ENCODE peak calls at places on chromosomes 5 and 9, in five cellular contexts. One of them, this sample, is unnamed.

GRCh38 chr5:40834391-40834848 is 602 bp downstream of the RPL37 start:
- DNase-seq in cardiac muscle cell: peak
- DNase-seq in H4: peak
- DNase-seq in T-helper 9 cell: peak
- DNase-seq in activated CD8-positive, alpha-beta T cell treated with anti-CD3 and anti-CD28 coated beads, Interleukin-2, amount 10 ng/mL, durations not matched to agents 7 days and 5 days: peak
- DNase-seq in this sample: peak

GRCh38 chr5:52808316-52808901 is 20.7 kb downstream of the ITGA1 start:
- DNase-seq in H4: no peak
- DNase-seq in cardiac muscle cell: no peak
- DNase-seq in activated CD8-positive, alpha-beta T cell treated with anti-CD3 and anti-CD28 coated beads, Interleukin-2, amount 10 ng/mL, durations not matched to agents 7 days and 5 days: no peak
- DNase-seq in T-helper 9 cell: no peak
- DNase-seq in this sample: no peak

GRCh38 chr5:67985686-67986387 is 229.7 kb upstream of the PIK3R1 start:
- DNase-seq in cardiac muscle cell: peak
- DNase-seq in activated CD8-positive, alpha-beta T cell treated with anti-CD3 and anti-CD28 coated beads, Interleukin-2, amount 10 ng/mL, durations not matched to agents 7 days and 5 days: no peak
- DNase-seq in T-helper 9 cell: no peak
- DNase-seq in H4: no peak
- DNase-seq in this sample: no peak

GRCh38 chr5:96963267-96963666 is 27.4 kb downstream of the LNPEP start:
- DNase-seq in T-helper 9 cell: no peak
- DNase-seq in activated CD8-positive, alpha-beta T cell treated with anti-CD3 and anti-CD28 coated beads, Interleukin-2, amount 10 ng/mL, durations not matched to agents 7 days and 5 days: peak
- DNase-seq in H4: peak
- DNase-seq in cardiac muscle cell: peak
- DNase-seq in this sample: no peak

GRCh38 chr5:42985129-42986037 is 54.7 kb downstream of the ANXA2R start:
- DNase-seq in H4: no peak
- DNase-seq in T-helper 9 cell: no peak
- DNase-seq in activated CD8-positive, alpha-beta T cell treated with anti-CD3 and anti-CD28 coated beads, Interleukin-2, amount 10 ng/mL, durations not matched to agents 7 days and 5 days: no peak
- DNase-seq in cardiac muscle cell: no peak
- DNase-seq in this sample: no peak

GRCh38 chr5:99034336-99034735 is 105.5 kb upstream of the CHD1 start:
- DNase-seq in activated CD8-positive, alpha-beta T cell treated with anti-CD3 and anti-CD28 coated beads, Interleukin-2, amount 10 ng/mL, durations not matched to agents 7 days and 5 days: no peak
- DNase-seq in T-helper 9 cell: no peak
- DNase-seq in cardiac muscle cell: no peak
- DNase-seq in H4: no peak
- DNase-seq in this sample: no peak

GRCh38 chr5:81544351-81545001 is 150.5 kb upstream of the ACOT12 start:
- DNase-seq in cardiac muscle cell: peak
- DNase-seq in activated CD8-positive, alpha-beta T cell treated with anti-CD3 and anti-CD28 coated beads, Interleukin-2, amount 10 ng/mL, durations not matched to agents 7 days and 5 days: no peak
- DNase-seq in T-helper 9 cell: no peak
- DNase-seq in H4: no peak
- DNase-seq in this sample: no peak

GRCh38 chr5:31270396-31270795 is 76.9 kb downstream of the CDH6 start:
- DNase-seq in cardiac muscle cell: peak
- DNase-seq in H4: no peak
- DNase-seq in T-helper 9 cell: no peak
- DNase-seq in activated CD8-positive, alpha-beta T cell treated with anti-CD3 and anti-CD28 coated beads, Interleukin-2, amount 10 ng/mL, durations not matched to agents 7 days and 5 days: no peak
- DNase-seq in this sample: no peak

GRCh38 chr5:71865202-71865601 is 146.1 kb downstream of the CARTPT start:
- DNase-seq in T-helper 9 cell: no peak
- DNase-seq in cardiac muscle cell: peak
- DNase-seq in activated CD8-positive, alpha-beta T cell treated with anti-CD3 and anti-CD28 coated beads, Interleukin-2, amount 10 ng/mL, durations not matched to agents 7 days and 5 days: no peak
- DNase-seq in H4: peak
- DNase-seq in this sample: no peak

GRCh38 chr9:90659626-90660364 is 17.2 kb upstream of the DIRAS2 start:
- DNase-seq in cardiac muscle cell: no peak
- DNase-seq in activated CD8-positive, alpha-beta T cell treated with anti-CD3 and anti-CD28 coated beads, Interleukin-2, amount 10 ng/mL, durations not matched to agents 7 days and 5 days: no peak
- DNase-seq in T-helper 9 cell: no peak
- DNase-seq in H4: peak
- DNase-seq in this sample: no peak

GRCh38 chr5:14417232-14417730 is 164.3 kb upstream of the OTULINL start:
- DNase-seq in activated CD8-positive, alpha-beta T cell treated with anti-CD3 and anti-CD28 coated beads, Interleukin-2, amount 10 ng/mL, durations not matched to agents 7 days and 5 days: no peak
- DNase-seq in H4: no peak
- DNase-seq in T-helper 9 cell: no peak
- DNase-seq in cardiac muscle cell: peak
- DNase-seq in this sample: no peak

GRCh38 chr5:136061630-136062381 is 33.0 kb downstream of the TGFBI start:
- DNase-seq in T-helper 9 cell: no peak
- DNase-seq in H4: no peak
- DNase-seq in activated CD8-positive, alpha-beta T cell treated with anti-CD3 and anti-CD28 coated beads, Interleukin-2, amount 10 ng/mL, durations not matched to agents 7 days and 5 days: no peak
- DNase-seq in cardiac muscle cell: peak
- DNase-seq in this sample: no peak

GRCh38 chr5:170892201-170892600 is 30.4 kb downstream of the RANBP17 start:
- DNase-seq in cardiac muscle cell: no peak
- DNase-seq in activated CD8-positive, alpha-beta T cell treated with anti-CD3 and anti-CD28 coated beads, Interleukin-2, amount 10 ng/mL, durations not matched to agents 7 days and 5 days: no peak
- DNase-seq in T-helper 9 cell: no peak
- DNase-seq in H4: no peak
- DNase-seq in this sample: no peak

GRCh38 chr5:137847699-137848098 is 20.0 kb upstream of the MYOT start:
- DNase-seq in activated CD8-positive, alpha-beta T cell treated with anti-CD3 and anti-CD28 coated beads, Interleukin-2, amount 10 ng/mL, durations not matched to agents 7 days and 5 days: no peak
- DNase-seq in H4: no peak
- DNase-seq in cardiac muscle cell: no peak
- DNase-seq in T-helper 9 cell: no peak
- DNase-seq in this sample: no peak

GRCh38 chr9:99221623-99222415 is at the start of the genes ALG2 and SEC61B:
- DNase-seq in H4: peak
- DNase-seq in cardiac muscle cell: peak
- DNase-seq in T-helper 9 cell: peak
- DNase-seq in activated CD8-positive, alpha-beta T cell treated with anti-CD3 and anti-CD28 coated beads, Interleukin-2, amount 10 ng/mL, durations not matched to agents 7 days and 5 days: peak
- DNase-seq in this sample: peak

GRCh38 chr9:83554278-83554677 is 16.1 kb upstream of the FRMD3 start:
- DNase-seq in H4: no peak
- DNase-seq in activated CD8-positive, alpha-beta T cell treated with anti-CD3 and anti-CD28 coated beads, Interleukin-2, amount 10 ng/mL, durations not matched to agents 7 days and 5 days: no peak
- DNase-seq in cardiac muscle cell: no peak
- DNase-seq in T-helper 9 cell: no peak
- DNase-seq in this sample: no peak

GRCh38 chr5:95080456-95080855 is 204.4 kb downstream of the MCTP1 start:
- DNase-seq in H4: no peak
- DNase-seq in activated CD8-positive, alpha-beta T cell treated with anti-CD3 and anti-CD28 coated beads, Interleukin-2, amount 10 ng/mL, durations not matched to agents 7 days and 5 days: no peak
- DNase-seq in T-helper 9 cell: no peak
- DNase-seq in cardiac muscle cell: no peak
- DNase-seq in this sample: no peak

GRCh38 chr9:127899200-127899943 is at the start of gene ST6GALNAC6:
- DNase-seq in T-helper 9 cell: peak
- DNase-seq in cardiac muscle cell: peak
- DNase-seq in activated CD8-positive, alpha-beta T cell treated with anti-CD3 and anti-CD28 coated beads, Interleukin-2, amount 10 ng/mL, durations not matched to agents 7 days and 5 days: peak
- DNase-seq in H4: no peak
- DNase-seq in this sample: peak

GRCh38 chr5:158170534-158170933 is 311.6 kb upstream of the CLINT1 start:
- DNase-seq in cardiac muscle cell: no peak
- DNase-seq in T-helper 9 cell: no peak
- DNase-seq in H4: no peak
- DNase-seq in activated CD8-positive, alpha-beta T cell treated with anti-CD3 and anti-CD28 coated beads, Interleukin-2, amount 10 ng/mL, durations not matched to agents 7 days and 5 days: no peak
- DNase-seq in this sample: no peak

GRCh38 chr5:93058309-93058708 is 522.7 kb downstream of the NR2F1-AS1 start:
- DNase-seq in T-helper 9 cell: no peak
- DNase-seq in activated CD8-positive, alpha-beta T cell treated with anti-CD3 and anti-CD28 coated beads, Interleukin-2, amount 10 ng/mL, durations not matched to agents 7 days and 5 days: no peak
- DNase-seq in H4: peak
- DNase-seq in cardiac muscle cell: no peak
- DNase-seq in this sample: no peak

GRCh38 chr9:132210472-132211145 is 48.8 kb downstream of the NTNG2 start:
- DNase-seq in activated CD8-positive, alpha-beta T cell treated with anti-CD3 and anti-CD28 coated beads, Interleukin-2, amount 10 ng/mL, durations not matched to agents 7 days and 5 days: no peak
- DNase-seq in T-helper 9 cell: no peak
- DNase-seq in H4: peak
- DNase-seq in cardiac muscle cell: no peak
- DNase-seq in this sample: no peak

GRCh38 chr5:137091473-137091872 is 407.7 kb downstream of the SPOCK1 start:
- DNase-seq in T-helper 9 cell: no peak
- DNase-seq in H4: no peak
- DNase-seq in activated CD8-positive, alpha-beta T cell treated with anti-CD3 and anti-CD28 coated beads, Interleukin-2, amount 10 ng/mL, durations not matched to agents 7 days and 5 days: no peak
- DNase-seq in cardiac muscle cell: no peak
- DNase-seq in this sample: no peak

GRCh38 chr5:112418412-112419049 is 546 bp downstream of the EPB41L4A start:
- DNase-seq in activated CD8-positive, alpha-beta T cell treated with anti-CD3 and anti-CD28 coated beads, Interleukin-2, amount 10 ng/mL, durations not matched to agents 7 days and 5 days: no peak
- DNase-seq in cardiac muscle cell: no peak
- DNase-seq in T-helper 9 cell: no peak
- DNase-seq in H4: no peak
- DNase-seq in this sample: no peak

GRCh38 chr5:54249210-54250028 is 61.0 kb downstream of the ARL15 start:
- DNase-seq in cardiac muscle cell: peak
- DNase-seq in T-helper 9 cell: peak
- DNase-seq in activated CD8-positive, alpha-beta T cell treated with anti-CD3 and anti-CD28 coated beads, Interleukin-2, amount 10 ng/mL, durations not matched to agents 7 days and 5 days: no peak
- DNase-seq in H4: peak
- DNase-seq in this sample: no peak

GRCh38 chr5:151896041-151896691 is 28.5 kb downstream of the GLRA1 start:
- DNase-seq in cardiac muscle cell: no peak
- DNase-seq in T-helper 9 cell: no peak
- DNase-seq in activated CD8-positive, alpha-beta T cell treated with anti-CD3 and anti-CD28 coated beads, Interleukin-2, amount 10 ng/mL, durations not matched to agents 7 days and 5 days: no peak
- DNase-seq in H4: no peak
- DNase-seq in this sample: no peak

GRCh38 chr9:130041648-130042405 is 1.2 kb downstream of the FNBP1 start:
- DNase-seq in T-helper 9 cell: no peak
- DNase-seq in activated CD8-positive, alpha-beta T cell treated with anti-CD3 and anti-CD28 coated beads, Interleukin-2, amount 10 ng/mL, durations not matched to agents 7 days and 5 days: no peak
- DNase-seq in H4: no peak
- DNase-seq in cardiac muscle cell: peak
- DNase-seq in this sample: no peak

GRCh38 chr5:179568731-179569130 is 18.4 kb downstream of the RUFY1 start:
- DNase-seq in activated CD8-positive, alpha-beta T cell treated with anti-CD3 and anti-CD28 coated beads, Interleukin-2, amount 10 ng/mL, durations not matched to agents 7 days and 5 days: no peak
- DNase-seq in cardiac muscle cell: no peak
- DNase-seq in H4: no peak
- DNase-seq in T-helper 9 cell: no peak
- DNase-seq in this sample: no peak

This sample was measured in T-helper 22 cell.